ENCODE peak calls at places on chromosomes 13 and 19, in nine cellular contexts. W is upper lobe of left lung, Q is MM.1S, J is lower lobe of right lung, K is foreskin fibroblast, E is adrenal gland, I is tibial nerve, S is GM23338, F is fibroblast of the aortic adventitia. D is an unnamed sample.

GRCh38 chr13:53004605-53005004 is 24.0 kb upstream of the OLFM4 start:
- DNase-seq in W (no peak), Q (no peak), J (no peak), K (no peak), E (no peak), I (no peak), S (no peak), F (no peak), D (no peak)

GRCh38 chr19:37218592-37218935 is 550 bp downstream of the ZNF383 start:
- DNase-seq in W (no peak), Q (no peak), J (no peak), K (peak; percentile 9), E (no peak), I (no peak), S (no peak), F (peak; percentile 19), D (no peak)

GRCh38 chr13:104196611-104197010 is 1130.4 kb upstream of the SLC10A2 start:
- DNase-seq in W (no peak), Q (no peak), J (no peak), K (no peak), E (no peak), I (no peak), S (no peak), F (no peak), D (no peak)

GRCh38 chr19:35315883-35316282 is 13.1 kb upstream of the CD22 start:
- DNase-seq in W (no peak), Q (no peak), J (no peak), K (no peak), E (no peak), I (no peak), S (no peak), F (no peak), D (no peak)

GRCh38 chr19:41241859-41242258 is 22.3 kb upstream of the HNRNPUL1 start:
- DNase-seq in W (no peak), Q (no peak), J (no peak), K (no peak), E (no peak), I (no peak), S (no peak), F (no peak), D (no peak)

GRCh38 chr13:80802946-80803345 is 462.0 kb upstream of the SPRY2 start:
- DNase-seq in W (no peak), Q (no peak), J (no peak), K (no peak), E (no peak), I (no peak), S (peak; percentile 11), F (no peak), D (no peak)

GRCh38 chr13:40351537-40352384 is 314.7 kb downstream of the FOXO1 start:
- DNase-seq in W (peak; percentile 46), Q (no peak), J (no peak), K (no peak), E (no peak), I (no peak), S (no peak), F (no peak), D (no peak)

GRCh38 chr19:8352134-8352827 is 9.2 kb upstream of the KANK3 start:
- DNase-seq in W (no peak), Q (no peak), J (no peak), K (no peak), E (no peak), I (no peak), S (peak; percentile 52), F (peak; percentile 22), D (no peak)

GRCh38 chr13:88978607-88979006 is 1307.4 kb downstream of the SLITRK5 start:
- DNase-seq in W (no peak), Q (no peak), J (no peak), K (no peak), E (no peak), I (no peak), S (no peak), F (no peak), D (no peak)

GRCh38 chr19:49145485-49146407 is 9.4 kb downstream of the HRC start:
- DNase-seq in W (peak; percentile 96), Q (peak; percentile 63), J (peak; percentile 82), K (peak; percentile 58), E (peak; percentile 75), I (peak; percentile 64), S (peak; percentile 98), F (peak; percentile 81), D (peak; percentile 92)

GRCh38 chr19:51427220-51427619 is 9.8 kb upstream of the SIGLEC10 start:
- DNase-seq in W (no peak), Q (no peak), J (no peak), K (no peak), E (no peak), I (no peak), S (no peak), F (no peak), D (no peak)

GRCh38 chr19:10332158-10332964 is 968 bp downstream of the RAVER1 start:
- DNase-seq in W (no peak), Q (no peak), J (no peak), K (no peak), E (no peak), I (no peak), S (no peak), F (no peak), D (no peak)
- TF ChIP-seq CTCF in W (peak; percentile 4), Q (no peak), J (no peak), K (no peak), E (no peak), I (no peak), S (no peak), F (no peak), D (peak; percentile 25)

GRCh38 chr19:29583196-29584006 is 22.7 kb upstream of the POP4 start:
- DNase-seq in W (no peak), Q (no peak), J (no peak), K (no peak), E (no peak), I (no peak), S (no peak), F (peak; percentile 53), D (no peak)

GRCh38 chr19:29577662-29577963 is 28.5 kb upstream of the POP4 start:
- DNase-seq in W (no peak), Q (no peak), J (no peak), K (no peak), E (no peak), I (no peak), S (no peak), F (no peak), D (no peak)

GRCh38 chr19:29578349-29578748 is 27.7 kb upstream of the POP4 start:
- DNase-seq in W (no peak), Q (no peak), J (no peak), K (no peak), E (no peak), I (no peak), S (no peak), F (no peak), D (no peak)

GRCh38 chr19:29579308-29579910 is 26.7 kb upstream of the POP4 start:
- DNase-seq in W (no peak), Q (no peak), J (no peak), K (no peak), E (no peak), I (no peak), S (no peak), F (no peak), D (peak; percentile 76)

DNA sequence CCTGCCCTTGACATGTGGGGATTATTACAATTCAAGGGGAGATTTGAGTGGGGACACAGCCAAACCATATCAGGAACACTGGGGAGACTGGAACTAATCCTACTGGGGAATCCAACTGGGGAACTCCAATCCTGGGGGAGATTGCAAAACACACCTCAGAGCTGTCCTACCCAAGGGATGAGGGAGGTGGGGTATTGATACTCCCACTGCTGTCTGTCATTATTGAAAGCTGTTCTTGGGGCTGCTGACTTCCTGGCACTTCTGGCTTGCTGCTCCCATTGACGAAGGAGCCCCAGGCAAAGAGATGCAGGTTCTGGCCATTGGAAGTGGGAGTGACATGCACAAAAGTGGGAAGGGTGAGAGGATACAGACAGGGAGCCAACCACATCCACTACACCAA is 24.7 kb upstream of the POP4 start:
- DNase-seq in W (no peak), Q (no peak), J (no peak), K (no peak), E (no peak), I (no peak), S (no peak), F (no peak), D (no peak)
- TF ChIP-seq CTCF in W (no peak), Q (no peak), J (no peak), K (no peak), E (no peak), I (no peak), S (no peak), F (no peak), D (no peak)

DNA sequence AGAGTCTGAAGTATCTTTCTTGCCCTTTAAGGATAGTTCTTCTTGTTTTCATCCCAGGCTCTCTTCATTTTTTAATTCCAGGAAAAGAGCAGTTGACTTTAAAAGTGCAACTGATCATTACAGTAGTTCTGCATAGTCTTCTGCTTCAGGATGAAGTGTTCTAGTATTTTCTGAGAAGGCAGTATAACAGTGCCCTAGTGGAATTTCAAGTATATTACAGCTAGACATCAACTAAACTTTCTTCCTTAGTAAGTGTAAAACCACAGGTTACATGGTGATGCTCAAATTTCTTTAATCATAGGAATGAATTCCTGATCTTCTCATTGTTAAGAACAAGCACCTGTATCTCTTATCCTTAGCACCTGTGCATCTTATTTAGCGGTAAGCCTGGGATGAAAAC is 10.9 kb downstream of the NUFIP1 start:
- DNase-seq in W (no peak), Q (no peak), J (no peak), K (no peak), E (no peak), I (no peak), S (no peak), F (no peak), D (no peak)
- TF ChIP-seq CTCF in W (no peak), Q (no peak), J (no peak), K (no peak), E (peak; percentile 11), I (no peak), S (no peak), F (no peak), D (no peak)

GRCh38 chr19:23822735-23823134 is 64.0 kb upstream of the ZNF681 start:
- DNase-seq in W (no peak), Q (no peak), J (no peak), K (no peak), E (no peak), I (no peak), S (no peak), F (no peak), D (no peak)

GRCh38 chr19:23823952-23824389 is 65.3 kb upstream of the ZNF681 start:
- DNase-seq in W (no peak), Q (peak; percentile 89), J (no peak), K (no peak), E (peak; percentile 24), I (no peak), S (peak; percentile 79), F (no peak), D (no peak)
- TF ChIP-seq CTCF in W (no peak), Q (peak; percentile 65), J (no peak), K (no peak), E (peak; percentile 18), I (no peak), S (peak; percentile 65), F (no peak), D (no peak)

DNA sequence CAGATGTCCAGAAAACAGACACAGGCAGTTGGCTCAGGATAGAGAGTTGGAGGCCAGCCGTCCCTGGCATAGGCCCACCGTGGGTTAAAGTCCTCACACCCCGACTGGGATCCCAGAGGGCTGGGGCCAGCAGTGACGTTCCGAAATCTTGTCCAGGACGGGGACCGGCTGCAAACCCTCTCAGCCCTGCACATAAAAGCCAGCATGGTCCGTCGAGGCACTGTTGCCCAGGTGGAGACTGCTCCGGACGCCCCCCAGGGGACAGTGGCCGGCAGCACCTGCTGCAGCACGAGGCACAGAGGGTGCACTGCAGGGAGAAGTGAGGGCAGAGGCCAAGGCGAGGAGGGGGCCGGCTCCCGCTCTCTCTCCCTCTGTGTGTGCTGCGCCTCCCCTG is 4.3 kb upstream of the IFNL2 start:
- DNase-seq in W (peak; percentile 64), Q (no peak), J (no peak), K (no peak), E (no peak), I (no peak), S (peak; percentile 59), F (no peak), D (no peak)
- TF ChIP-seq CTCF in W (no peak), Q (no peak), J (no peak), K (no peak), E (no peak), I (no peak), S (peak; percentile 47), F (no peak), D (no peak)